ENCODE peak calls at places on chromosomes 12 and 14, in seven cellular contexts. One of them, this sample, is unnamed.

GRCh38 chr14:81435578-81436295 is 35.6 kb upstream of the STON2 start:
- DNase-seq in GM10248: peak; percentile 42
- DNase-seq in T-helper 1 cell: no peak
- DNase-seq in dermis blood vessel endothelial cell: peak; percentile 32
- DNase-seq in NCI-H748 treated with DMSO at 0.1 percent for 48 hours: peak; percentile 78
- DNase-seq in HL-60: no peak
- DNase-seq in GM03348: peak; percentile 24
- DNase-seq in this sample: peak; percentile 18

GRCh38 chr12:12466157-12466556 is 96.5 kb downstream of the DUSP16 start:
- DNase-seq in GM10248: no peak
- DNase-seq in NCI-H748 treated with DMSO at 0.1 percent for 48 hours: no peak
- DNase-seq in HL-60: peak; percentile 32
- DNase-seq in T-helper 1 cell: peak; percentile 86
- DNase-seq in GM03348: no peak
- DNase-seq in dermis blood vessel endothelial cell: no peak
- DNase-seq in this sample: peak; percentile 75

GRCh38 chr12:102407776-102408486 is 72.4 kb downstream of the IGF1 start:
- DNase-seq in dermis blood vessel endothelial cell: no peak
- DNase-seq in GM10248: no peak
- DNase-seq in T-helper 1 cell: no peak
- DNase-seq in GM03348: peak; percentile 29
- DNase-seq in HL-60: no peak
- DNase-seq in NCI-H748 treated with DMSO at 0.1 percent for 48 hours: no peak
- DNase-seq in this sample: no peak

GRCh38 chr12:121537814-121538698 is 42.8 kb downstream of the KDM2B start:
- DNase-seq in GM10248: peak; percentile 54
- DNase-seq in GM03348: peak; percentile 68
- DNase-seq in dermis blood vessel endothelial cell: peak; percentile 22
- DNase-seq in T-helper 1 cell: peak; percentile 16
- DNase-seq in NCI-H748 treated with DMSO at 0.1 percent for 48 hours: no peak
- DNase-seq in HL-60: peak; percentile 39
- DNase-seq in this sample: peak; percentile 29

GRCh38 chr14:85917631-85918030 is 387.7 kb downstream of the FLRT2 start:
- DNase-seq in dermis blood vessel endothelial cell: no peak
- DNase-seq in HL-60: no peak
- DNase-seq in T-helper 1 cell: no peak
- DNase-seq in GM03348: no peak
- DNase-seq in GM10248: no peak
- DNase-seq in NCI-H748 treated with DMSO at 0.1 percent for 48 hours: no peak
- DNase-seq in this sample: no peak

GRCh38 chr12:94760786-94761185 is 110.4 kb upstream of the TMCC3 start:
- DNase-seq in GM10248: no peak
- DNase-seq in NCI-H748 treated with DMSO at 0.1 percent for 48 hours: no peak
- DNase-seq in GM03348: no peak
- DNase-seq in dermis blood vessel endothelial cell: no peak
- DNase-seq in HL-60: no peak
- DNase-seq in T-helper 1 cell: no peak
- DNase-seq in this sample: no peak

GRCh38 chr14:69877492-69877891 is 1.7 kb upstream of the SMOC1 start:
- DNase-seq in GM10248: peak; percentile 45
- DNase-seq in GM03348: no peak
- DNase-seq in T-helper 1 cell: no peak
- DNase-seq in dermis blood vessel endothelial cell: peak; percentile 49
- DNase-seq in NCI-H748 treated with DMSO at 0.1 percent for 48 hours: peak; percentile 27
- DNase-seq in HL-60: no peak
- DNase-seq in this sample: no peak

GRCh38 chr12:62436164-62436503 is 30.5 kb upstream of the MON2 start:
- DNase-seq in NCI-H748 treated with DMSO at 0.1 percent for 48 hours: no peak
- DNase-seq in T-helper 1 cell: no peak
- DNase-seq in HL-60: no peak
- DNase-seq in GM10248: no peak
- DNase-seq in dermis blood vessel endothelial cell: no peak
- DNase-seq in GM03348: no peak
- DNase-seq in this sample: no peak

GRCh38 chr14:56338674-56339073 is 220.5 kb downstream of the PELI2 start:
- DNase-seq in T-helper 1 cell: no peak
- DNase-seq in NCI-H748 treated with DMSO at 0.1 percent for 48 hours: no peak
- DNase-seq in GM10248: no peak
- DNase-seq in HL-60: no peak
- DNase-seq in GM03348: no peak
- DNase-seq in dermis blood vessel endothelial cell: no peak
- DNase-seq in this sample: no peak

GRCh38 chr14:52949711-52950409 is 990 bp downstream of the FERMT2 start:
- DNase-seq in GM03348: peak; percentile 65
- DNase-seq in T-helper 1 cell: no peak
- DNase-seq in GM10248: no peak
- DNase-seq in dermis blood vessel endothelial cell: peak; percentile 56
- DNase-seq in HL-60: no peak
- DNase-seq in NCI-H748 treated with DMSO at 0.1 percent for 48 hours: no peak
- DNase-seq in this sample: no peak

GRCh38 chr14:64196668-64197411 is 97.3 kb downstream of the ESR2 start:
- DNase-seq in GM10248: no peak
- DNase-seq in GM03348: peak; percentile 74
- DNase-seq in dermis blood vessel endothelial cell: no peak
- DNase-seq in T-helper 1 cell: no peak
- DNase-seq in NCI-H748 treated with DMSO at 0.1 percent for 48 hours: no peak
- DNase-seq in HL-60: no peak
- DNase-seq in this sample: no peak

GRCh38 chr14:70186826-70187483 is 1.8 kb downstream of the SLC8A3 start:
- DNase-seq in GM03348: peak; percentile 19
- DNase-seq in T-helper 1 cell: no peak
- DNase-seq in GM10248: peak; percentile 60
- DNase-seq in NCI-H748 treated with DMSO at 0.1 percent for 48 hours: no peak
- DNase-seq in dermis blood vessel endothelial cell: peak; percentile 19
- DNase-seq in HL-60: no peak
- DNase-seq in this sample: no peak

GRCh38 chr12:104547239-104547638 is 90.5 kb downstream of the CHST11 start:
- DNase-seq in dermis blood vessel endothelial cell: no peak
- DNase-seq in GM10248: no peak
- DNase-seq in GM03348: no peak
- DNase-seq in HL-60: no peak
- DNase-seq in T-helper 1 cell: no peak
- DNase-seq in NCI-H748 treated with DMSO at 0.1 percent for 48 hours: no peak
- DNase-seq in this sample: no peak

GRCh38 chr12:121918679-121919038 is 267 bp downstream of the CFAP251 start:
- DNase-seq in GM03348: no peak
- DNase-seq in NCI-H748 treated with DMSO at 0.1 percent for 48 hours: no peak
- DNase-seq in HL-60: no peak
- DNase-seq in dermis blood vessel endothelial cell: no peak
- DNase-seq in GM10248: no peak
- DNase-seq in T-helper 1 cell: no peak
- DNase-seq in this sample: no peak

GRCh38 chr12:109617496-109617895 is 43.9 kb downstream of the MVK start:
- DNase-seq in HL-60: no peak
- DNase-seq in T-helper 1 cell: no peak
- DNase-seq in dermis blood vessel endothelial cell: no peak
- DNase-seq in GM10248: no peak
- DNase-seq in GM03348: no peak
- DNase-seq in NCI-H748 treated with DMSO at 0.1 percent for 48 hours: no peak
- DNase-seq in this sample: no peak

GRCh38 chr12:57176846-57177245 is 29.4 kb upstream of the LRP1-AS start:
- DNase-seq in GM10248: no peak
- DNase-seq in HL-60: no peak
- DNase-seq in T-helper 1 cell: no peak
- DNase-seq in GM03348: no peak
- DNase-seq in dermis blood vessel endothelial cell: no peak
- DNase-seq in NCI-H748 treated with DMSO at 0.1 percent for 48 hours: no peak
- DNase-seq in this sample: no peak

GRCh38 chr12:112862570-112863137 is 44.1 kb upstream of the OAS1 start:
- DNase-seq in HL-60: no peak
- DNase-seq in NCI-H748 treated with DMSO at 0.1 percent for 48 hours: peak; percentile 8
- DNase-seq in GM10248: no peak
- DNase-seq in T-helper 1 cell: no peak
- DNase-seq in GM03348: no peak
- DNase-seq in dermis blood vessel endothelial cell: no peak
- DNase-seq in this sample: no peak

GRCh38 chr14:26252176-26252575 is 345.7 kb downstream of the NOVA1 start:
- DNase-seq in GM10248: no peak
- DNase-seq in NCI-H748 treated with DMSO at 0.1 percent for 48 hours: no peak
- DNase-seq in T-helper 1 cell: no peak
- DNase-seq in dermis blood vessel endothelial cell: no peak
- DNase-seq in GM03348: no peak
- DNase-seq in HL-60: no peak
- DNase-seq in this sample: no peak

GRCh38 chr12:131276501-131277185 is 322.9 kb downstream of the ADGRD1 start:
- DNase-seq in HL-60: no peak
- DNase-seq in NCI-H748 treated with DMSO at 0.1 percent for 48 hours: no peak
- DNase-seq in dermis blood vessel endothelial cell: no peak
- DNase-seq in GM03348: no peak
- DNase-seq in GM10248: no peak
- DNase-seq in T-helper 1 cell: no peak
- DNase-seq in this sample: no peak